ENCODE peak calls at places on chromosomes 16 and 17, in seven cellular contexts. M, G, F, K, Z, B and W are unnamed samples.

GRCh38 chr17:62892870-62893338 is 73.1 kb upstream of the TANC2 start:
- DNase-seq in K (no peak), F (peak; percentile 81), B (peak; percentile 47), G (peak; percentile 68), Z (peak; percentile 54), M (peak; percentile 70), W (no peak)

GRCh38 chr17:7208027-7208571 is 11.5 kb downstream of the DLG4 start:
- DNase-seq in F (no peak), B (no peak), M (no peak), K (no peak), G (no peak), Z (no peak), W (no peak)

GRCh38 chr16:53433930-53434435 is 288 bp upstream of the RBL2 start:
- DNase-seq in K (peak; percentile 57), F (no peak), B (peak; percentile 33), G (peak; percentile 93), M (no peak), Z (no peak), W (peak; percentile 36)

GRCh38 chr17:40071720-40072480 is 9.1 kb downstream of the THRA start:
- DNase-seq in Z (peak; percentile 100), B (no peak), G (no peak), K (no peak), F (no peak), M (no peak), W (peak; percentile 8)

GRCh38 chr16:7391694-7392093 is 59.0 kb downstream of the RBFOX1 start:
- DNase-seq in B (no peak), Z (no peak), F (no peak), M (no peak), K (no peak), G (no peak), W (no peak)

GRCh38 chr16:77825196-77825595 is 36.8 kb downstream of the VAT1L start:
- DNase-seq in M (no peak), K (no peak), F (no peak), B (no peak), Z (no peak), G (no peak), W (no peak)

GRCh38 chr16:49952386-49952785 is 72.6 kb upstream of the CNEP1R1 start:
- DNase-seq in F (peak; percentile 70), B (no peak), G (no peak), Z (no peak), K (no peak), M (no peak), W (no peak)

GRCh38 chr16:46730126-46730525 is 18.0 kb downstream of the MYLK3 start:
- DNase-seq in G (no peak), B (no peak), Z (no peak), K (no peak), F (no peak), M (no peak), W (no peak)

GRCh38 chr16:57559075-57559790 is 16.8 kb downstream of the ADGRG5 start:
- DNase-seq in Z (no peak), M (no peak), G (no peak), K (no peak), B (no peak), F (no peak), W (no peak)

GRCh38 chr16:1466968-1467521 is 7.8 kb downstream of the CLCN7 start:
- DNase-seq in F (no peak), Z (peak; percentile 19), M (peak; percentile 53), G (no peak), K (no peak), B (no peak), W (no peak)

GRCh38 chr16:73572135-73572534 is 524.2 kb upstream of the ZFHX3 start:
- DNase-seq in F (no peak), Z (peak; percentile 64), B (no peak), G (no peak), M (no peak), K (no peak), W (no peak)

GRCh38 chr17:73976676-73977521 is 226.6 kb upstream of the RPL38 start:
- DNase-seq in B (no peak), G (peak; percentile 59), K (no peak), M (no peak), F (no peak), Z (no peak), W (no peak)

GRCh38 chr17:9499041-9499440 is 76.6 kb downstream of the STX8 start:
- DNase-seq in M (no peak), B (no peak), Z (no peak), K (no peak), G (no peak), F (no peak), W (no peak)

GRCh38 chr17:81481011-81481799 is 31.4 kb downstream of the ACTG1 start:
- DNase-seq in K (peak; percentile 23), G (peak; percentile 92), M (no peak), B (no peak), F (peak; percentile 55), Z (no peak), W (peak; percentile 32)

GRCh38 chr17:73823684-73824083 is 179.4 kb upstream of the SDK2 start:
- DNase-seq in K (no peak), M (no peak), Z (no peak), F (no peak), G (no peak), B (no peak), W (no peak)